ENCODE peak calls at places on chromosomes 16 and 17, in seven cellular contexts. F, P, E, W, V, B and L are unnamed samples.

GRCh38 chr17:77145635-77146632 is 5.2 kb downstream of the SEC14L1 start:
- DNase-seq in B (no peak), E (peak; percentile 83), V (no peak), P (peak; percentile 88), F (no peak), W (peak; percentile 83), L (no peak)

GRCh38 chr17:70405492-70406220 is 236.3 kb downstream of the KCNJ2 start:
- DNase-seq in B (peak; percentile 93), V (peak; percentile 92), W (no peak), P (no peak), F (no peak), E (no peak), L (no peak)

GRCh38 chr17:53353919-53354351 is 468.8 kb upstream of the KIF2B start:
- DNase-seq in F (no peak), B (peak; percentile 64), W (peak; percentile 30), P (no peak), E (peak; percentile 78), V (no peak), L (no peak)

GRCh38 chr17:30975042-30975820 is 4.4 kb downstream of the RNF135 start:
- DNase-seq in V (no peak), B (no peak), F (no peak), W (no peak), P (no peak), E (no peak), L (no peak)

GRCh38 chr16:11497329-11497805 is 89.4 kb downstream of the LITAF start:
- DNase-seq in B (peak; percentile 96), P (peak; percentile 98), V (peak; percentile 29), E (peak; percentile 92), W (peak; percentile 96), F (no peak), L (peak; percentile 85)

GRCh38 chr16:29029168-29029994 is 44.5 kb downstream of the LAT start:
- DNase-seq in E (peak; percentile 59), F (peak; percentile 20), V (peak; percentile 96), B (peak; percentile 86), P (no peak), W (no peak), L (peak; percentile 82)

GRCh38 chr17:50604470-50604869 is 30.2 kb upstream of the ABCC3 start:
- DNase-seq in F (no peak), V (no peak), E (peak; percentile 86), W (peak; percentile 94), P (peak; percentile 81), B (no peak), L (no peak)

GRCh38 chr16:15701975-15702970 is 52.2 kb downstream of the NDE1 start:
- DNase-seq in E (no peak), P (no peak), F (no peak), W (no peak), V (no peak), B (no peak), L (no peak)

GRCh38 chr16:11254913-11255736 is 879 bp downstream of the SOCS1 start:
- DNase-seq in P (peak; percentile 64), V (peak; percentile 25), F (peak; percentile 42), E (peak; percentile 74), B (peak; percentile 45), W (peak; percentile 74), L (peak; percentile 44)

GRCh38 chr16:82192665-82193064 is 22.6 kb upstream of the MPHOSPH6 start:
- DNase-seq in P (no peak), W (no peak), V (no peak), B (peak; percentile 82), F (no peak), E (no peak), L (no peak)

GRCh38 chr16:72191551-72191950 is 19.6 kb upstream of the PMFBP1 start:
- DNase-seq in P (no peak), V (no peak), B (no peak), E (no peak), W (no peak), F (no peak), L (no peak)

GRCh38 chr17:15377200-15377599 is 35.8 kb upstream of the TEKT3 start:
- DNase-seq in V (no peak), B (peak; percentile 64), W (no peak), P (no peak), E (no peak), F (no peak), L (no peak)

GRCh38 chr16:83887564-83887963 is 11.4 kb upstream of the MLYCD start:
- DNase-seq in W (no peak), B (no peak), P (no peak), E (no peak), V (no peak), F (no peak), L (no peak)

GRCh38 chr17:193426-193810 is 12.0 kb upstream of the DOC2B start:
- DNase-seq in W (peak; percentile 32), E (no peak), B (no peak), P (no peak), V (no peak), F (no peak), L (no peak)

GRCh38 chr17:3558603-3559269 is 1.1 kb upstream of the TRPV3 start:
- DNase-seq in E (no peak), B (peak; percentile 98), F (no peak), W (no peak), P (peak; percentile 42), V (peak; percentile 63), L (no peak)

GRCh38 chr17:66487933-66488572 is 185.6 kb downstream of the PRKCA start:
- DNase-seq in B (no peak), W (no peak), P (no peak), V (no peak), E (no peak), F (no peak), L (no peak)

GRCh38 chr17:48175692-48176450 is 68.3 kb downstream of the SNX11 start:
- DNase-seq in B (peak; percentile 54), F (no peak), W (no peak), P (no peak), E (no peak), V (no peak), L (no peak)

GRCh38 chr17:75959046-75959838 is 18.4 kb upstream of the FBF1 start:
- DNase-seq in F (no peak), V (no peak), P (no peak), B (no peak), W (no peak), E (no peak), L (no peak)

GRCh38 chr17:47717261-47717697 is 15.8 kb upstream of the TBX21 start:
- DNase-seq in V (no peak), E (no peak), W (no peak), F (no peak), B (no peak), P (no peak), L (no peak)

GRCh38 chr17:81379523-81379942 is 15.7 kb upstream of the BAHCC1 start:
- DNase-seq in E (no peak), B (peak; percentile 65), F (no peak), V (no peak), P (peak; percentile 42), W (no peak), L (no peak)
- H3K4me3 ChIP-seq in E (no peak overlapping the region), B (peak overlapping the region; percentile 33), F (no peak overlapping the region), V (no peak overlapping the region), P (no peak overlapping the region), W (no peak overlapping the region), L (no peak overlapping the region)

GRCh38 chr16:55039042-55039441 is 108.4 kb downstream of the IRX5 start:
- DNase-seq in P (no peak), E (no peak), F (no peak), V (no peak), W (no peak), B (no peak), L (no peak)
- H3K4me3 ChIP-seq in P (no peak overlapping the region), E (no peak overlapping the region), F (no peak overlapping the region), V (no peak overlapping the region), W (no peak overlapping the region), B (no peak overlapping the region), L (no peak overlapping the region)

GRCh38 chr16:87979352-87979751 is 28.1 kb downstream of the BANP start:
- DNase-seq in E (peak; percentile 29), B (no peak), F (no peak), P (no peak), W (no peak), V (no peak), L (no peak)
- H3K4me3 ChIP-seq in E (no peak overlapping the region), B (no peak overlapping the region), F (no peak overlapping the region), P (no peak overlapping the region), W (no peak overlapping the region), V (no peak overlapping the region), L (no peak overlapping the region)

DNA sequence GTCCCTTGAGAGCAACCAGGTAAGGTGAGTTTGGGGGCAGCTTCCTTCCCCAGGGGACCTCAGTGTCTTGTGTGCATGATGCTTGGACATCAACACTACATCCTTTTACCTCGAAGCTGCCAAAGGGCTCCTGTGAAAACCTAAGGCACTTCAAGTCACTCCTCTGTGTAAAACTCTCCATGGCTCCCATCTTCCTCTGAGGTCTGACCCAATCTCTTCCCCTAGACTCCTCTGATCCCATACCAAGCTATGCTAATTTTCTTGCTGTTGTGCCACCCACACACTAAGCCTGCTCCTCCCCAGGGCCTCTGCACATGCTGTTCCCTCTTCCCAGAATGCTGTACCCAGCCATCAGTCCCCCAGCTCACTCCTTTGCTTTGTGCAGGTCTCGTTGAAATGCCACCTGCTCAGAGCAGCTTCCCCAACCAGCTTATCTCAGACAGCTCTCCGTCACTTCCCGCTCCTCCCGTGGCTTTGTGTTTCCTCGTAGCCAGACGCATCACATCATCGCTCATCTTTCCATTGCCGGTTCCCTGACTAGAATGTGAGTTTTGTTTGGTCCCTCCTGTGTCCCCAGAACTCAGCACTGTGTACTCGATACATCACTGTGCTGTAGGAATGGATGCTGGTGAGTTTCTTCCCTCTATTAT is 78.4 kb downstream of the CNGB1 start:
- DNase-seq in B (no peak), F (no peak), W (no peak), P (peak; percentile 75), E (no peak), V (no peak), L (peak; percentile 39)
- H3K4me3 ChIP-seq in B (no peak overlapping the region), F (no peak overlapping the region), W (no peak overlapping the region), P (no peak overlapping the region), E (no peak overlapping the region), V (no peak overlapping the region), L (no peak overlapping the region)

GRCh38 chr16:56360117-56361008 is 65.0 kb downstream of the AMFR start:
- DNase-seq in V (no peak), E (peak; percentile 53), B (no peak), F (no peak), P (peak; percentile 37), W (peak; percentile 28), L (no peak)
- H3K4me3 ChIP-seq in V (no peak overlapping the region), E (no peak overlapping the region), B (no peak overlapping the region), F (no peak overlapping the region), P (no peak overlapping the region), W (no peak overlapping the region), L (no peak overlapping the region)

GRCh38 chr17:57445772-57446472 is 189.6 kb downstream of the MSI2 start:
- DNase-seq in W (peak; percentile 18), B (no peak), P (no peak), E (no peak), V (no peak), F (no peak), L (no peak)
- H3K4me3 ChIP-seq in W (no peak overlapping the region), B (no peak overlapping the region), P (no peak overlapping the region), E (no peak overlapping the region), V (no peak overlapping the region), F (no peak overlapping the region), L (no peak overlapping the region)

GRCh38 chr16:66354321-66354854 is 12.1 kb upstream of the CDH5 start:
- DNase-seq in F (no peak), B (no peak), W (no peak), E (no peak), V (no peak), P (no peak), L (no peak)
- H3K4me3 ChIP-seq in F (no peak overlapping the region), B (no peak overlapping the region), W (no peak overlapping the region), E (no peak overlapping the region), V (no peak overlapping the region), P (no peak overlapping the region), L (no peak overlapping the region)

GRCh38 chr16:87457051-87457611 is 35.7 kb downstream of the ZCCHC14 start:
- DNase-seq in F (no peak), E (no peak), W (no peak), B (peak; percentile 66), P (no peak), V (peak; percentile 85), L (no peak)
- H3K4me3 ChIP-seq in F (no peak overlapping the region), E (no peak overlapping the region), W (no peak overlapping the region), B (peak overlapping the region; percentile 29), P (no peak overlapping the region), V (no peak overlapping the region), L (no peak overlapping the region)